ENCODE peak calls at places on chromosomes 3 and 15, in nine cellular contexts. One of them, this sample, is unnamed.

GRCh38 chr3:138944136-138944658 is 2.7 kb downstream of the FOXL2 start:
- DNase-seq in SHP77: no peak
- DNase-seq in fibroblast of pulmonary artery: no peak
- DNase-seq in midbrain: no peak
- DNase-seq in GM04504: no peak
- DNase-seq in EL: no peak
- DNase-seq in AG09319: no peak
- DNase-seq in CD8-positive, alpha-beta memory T cell: no peak
- DNase-seq in K562: peak; percentile 31
- DNase-seq in this sample: peak; percentile 21

GRCh38 chr3:64666171-64666581 is 21.6 kb downstream of the ADAMTS9 start:
- DNase-seq in AG09319: no peak
- DNase-seq in midbrain: no peak
- DNase-seq in EL: no peak
- DNase-seq in SHP77: no peak
- DNase-seq in GM04504: no peak
- DNase-seq in CD8-positive, alpha-beta memory T cell: no peak
- DNase-seq in fibroblast of pulmonary artery: no peak
- DNase-seq in K562: no peak
- DNase-seq in this sample: no peak

GRCh38 chr15:79329186-79329611 is 18.3 kb downstream of the TMED3 start:
- DNase-seq in GM04504: peak; percentile 13
- DNase-seq in SHP77: no peak
- DNase-seq in AG09319: no peak
- DNase-seq in K562: no peak
- DNase-seq in midbrain: no peak
- DNase-seq in CD8-positive, alpha-beta memory T cell: no peak
- DNase-seq in EL: peak; percentile 52
- DNase-seq in fibroblast of pulmonary artery: peak; percentile 91
- DNase-seq in this sample: no peak

GRCh38 chr3:123953735-123954134 is 7.3 kb downstream of the CCDC14 start:
- DNase-seq in midbrain: no peak
- DNase-seq in K562: no peak
- DNase-seq in SHP77: no peak
- DNase-seq in EL: no peak
- DNase-seq in fibroblast of pulmonary artery: no peak
- DNase-seq in AG09319: no peak
- DNase-seq in GM04504: no peak
- DNase-seq in CD8-positive, alpha-beta memory T cell: no peak
- DNase-seq in this sample: no peak

GRCh38 chr3:172134352-172134751 is 95.0 kb downstream of the FNDC3B start:
- DNase-seq in midbrain: no peak
- DNase-seq in SHP77: no peak
- DNase-seq in GM04504: no peak
- DNase-seq in AG09319: no peak
- DNase-seq in CD8-positive, alpha-beta memory T cell: no peak
- DNase-seq in K562: no peak
- DNase-seq in fibroblast of pulmonary artery: no peak
- DNase-seq in EL: no peak
- DNase-seq in this sample: no peak

GRCh38 chr3:146834917-146835316 is 229.8 kb upstream of the PLSCR5 start:
- DNase-seq in AG09319: no peak
- DNase-seq in SHP77: no peak
- DNase-seq in K562: no peak
- DNase-seq in GM04504: no peak
- DNase-seq in fibroblast of pulmonary artery: peak; percentile 2
- DNase-seq in EL: no peak
- DNase-seq in midbrain: no peak
- DNase-seq in CD8-positive, alpha-beta memory T cell: no peak
- DNase-seq in this sample: no peak

GRCh38 chr3:179037361-179037760 is 34.2 kb downstream of the ZMAT3 start:
- DNase-seq in EL: peak; percentile 99
- DNase-seq in GM04504: peak; percentile 51
- DNase-seq in SHP77: no peak
- DNase-seq in fibroblast of pulmonary artery: peak; percentile 76
- DNase-seq in K562: no peak
- DNase-seq in midbrain: no peak
- DNase-seq in CD8-positive, alpha-beta memory T cell: peak; percentile 3
- DNase-seq in AG09319: peak; percentile 27
- DNase-seq in this sample: no peak

GRCh38 chr3:182414586-182414985 is 378.7 kb upstream of the ATP11B start:
- DNase-seq in GM04504: no peak
- DNase-seq in CD8-positive, alpha-beta memory T cell: no peak
- DNase-seq in AG09319: no peak
- DNase-seq in fibroblast of pulmonary artery: no peak
- DNase-seq in midbrain: no peak
- DNase-seq in SHP77: no peak
- DNase-seq in K562: no peak
- DNase-seq in EL: no peak
- DNase-seq in this sample: no peak

GRCh38 chr15:24878153-24878552 is 76.6 kb upstream of the SNRPN start:
- DNase-seq in GM04504: no peak
- DNase-seq in K562: no peak
- DNase-seq in midbrain: peak; percentile 4
- DNase-seq in fibroblast of pulmonary artery: peak; percentile 36
- DNase-seq in SHP77: peak; percentile 38
- DNase-seq in CD8-positive, alpha-beta memory T cell: no peak
- DNase-seq in EL: no peak
- DNase-seq in AG09319: no peak
- DNase-seq in this sample: no peak

GRCh38 chr3:196518999-196519737 is 4.0 kb upstream of the SMCO1 start:
- DNase-seq in K562: peak; percentile 77
- DNase-seq in fibroblast of pulmonary artery: peak; percentile 85
- DNase-seq in CD8-positive, alpha-beta memory T cell: peak; percentile 51
- DNase-seq in AG09319: no peak
- DNase-seq in SHP77: peak; percentile 43
- DNase-seq in GM04504: peak; percentile 50
- DNase-seq in midbrain: peak; percentile 31
- DNase-seq in EL: peak; percentile 84
- DNase-seq in this sample: peak; percentile 71

GRCh38 chr3:192082733-192083660 is 622.0 kb downstream of the PYDC2 start:
- DNase-seq in EL: no peak
- DNase-seq in CD8-positive, alpha-beta memory T cell: no peak
- DNase-seq in K562: no peak
- DNase-seq in SHP77: no peak
- DNase-seq in GM04504: no peak
- DNase-seq in fibroblast of pulmonary artery: no peak
- DNase-seq in midbrain: no peak
- DNase-seq in AG09319: no peak
- DNase-seq in this sample: no peak

GRCh38 chr3:61030469-61031035 is 220.7 kb downstream of the FHIT start:
- DNase-seq in fibroblast of pulmonary artery: peak; percentile 0
- DNase-seq in EL: no peak
- DNase-seq in AG09319: no peak
- DNase-seq in GM04504: no peak
- DNase-seq in SHP77: no peak
- DNase-seq in CD8-positive, alpha-beta memory T cell: no peak
- DNase-seq in K562: no peak
- DNase-seq in midbrain: no peak
- DNase-seq in this sample: no peak

GRCh38 chr15:45585069-45585468 is 2.1 kb upstream of the BLOC1S6 start:
- DNase-seq in EL: no peak
- DNase-seq in K562: no peak
- DNase-seq in fibroblast of pulmonary artery: no peak
- DNase-seq in GM04504: no peak
- DNase-seq in CD8-positive, alpha-beta memory T cell: no peak
- DNase-seq in midbrain: no peak
- DNase-seq in AG09319: no peak
- DNase-seq in SHP77: no peak
- DNase-seq in this sample: no peak